ENCODE peak calls at places on chromosomes 16 and 17, in six cellular contexts. I, W, A, C, F and L are unnamed samples.

GRCh38 chr16:77064037-77064436 is 127.0 kb upstream of the MON1B start:
- DNase-seq in I (no peak), A (no peak), C (no peak), F (no peak), W (no peak), L (no peak)

GRCh38 chr17:61188081-61188480 is 211.6 kb upstream of the TBX2 start:
- DNase-seq in W (no peak), F (no peak), C (no peak), I (no peak), A (no peak), L (no peak)

GRCh38 chr16:27005386-27005785 is 61.3 kb upstream of the C16orf82 start:
- DNase-seq in F (no peak), A (no peak), C (no peak), I (no peak), W (no peak), L (no peak)

GRCh38 chr17:20040216-20040615 is 31.1 kb downstream of the SPECC1 start:
- DNase-seq in W (no peak), I (no peak), F (no peak), A (no peak), C (no peak), L (no peak)

GRCh38 chr17:73516356-73516755 is 127.9 kb downstream of the SDK2 start:
- DNase-seq in I (no peak), C (no peak), W (no peak), A (no peak), F (peak; percentile 37), L (no peak)

GRCh38 chr17:50550661-50551432 is 3.9 kb downstream of the SPATA20 start:
- DNase-seq in W (peak; percentile 83), F (peak; percentile 68), C (peak; percentile 65), I (peak; percentile 26), A (no peak), L (no peak)

GRCh38 chr17:1727876-1728630 is 3.5 kb downstream of the WDR81 start:
- DNase-seq in C (no peak), W (no peak), I (no peak), A (no peak), F (no peak), L (no peak)

GRCh38 chr16:88938119-88938932 is 38.7 kb downstream of the CBFA2T3 start:
- DNase-seq in W (no peak), F (no peak), A (no peak), C (no peak), I (no peak), L (no peak)

GRCh38 chr17:63714550-63715277 is 14.8 kb upstream of the LIMD2 start:
- DNase-seq in I (no peak), C (no peak), W (no peak), F (no peak), A (no peak), L (no peak)

GRCh38 chr17:38550661-38551060 is 55.1 kb downstream of the SRCIN1 start:
- DNase-seq in F (no peak), C (peak; percentile 24), W (no peak), A (no peak), I (no peak), L (no peak)

GRCh38 chr16:47713225-47713595 is 252.1 kb downstream of the PHKB start:
- DNase-seq in F (no peak), W (no peak), C (no peak), A (no peak), I (no peak), L (peak; percentile 23)

GRCh38 chr17:8338806-8339205 is 834 bp upstream of the ODF4 start:
- DNase-seq in F (no peak), A (no peak), C (no peak), I (no peak), W (no peak), L (no peak)

GRCh38 chr17:68821860-68822693 is 133.1 kb downstream of the ABCA8 start:
- DNase-seq in W (peak; percentile 82), F (no peak), C (no peak), I (no peak), A (no peak), L (no peak)

GRCh38 chr17:75518983-75519540 is 2.7 kb downstream of the TSEN54 start:
- DNase-seq in I (no peak), A (no peak), W (no peak), C (no peak), F (no peak), L (no peak)

GRCh38 chr17:2945299-2945698 is 118.1 kb downstream of the OR1D5 start:
- DNase-seq in C (no peak), I (no peak), W (no peak), A (no peak), F (no peak), L (no peak)

GRCh38 chr16:28491080-28491969 is 549 bp downstream of the CLN3 start:
- DNase-seq in W (peak; percentile 49), C (no peak), I (no peak), A (no peak), F (peak; percentile 57), L (no peak)

GRCh38 chr17:82648761-82649474 is 674 bp upstream of the WDR45B start:
- DNase-seq in C (no peak), W (no peak), F (no peak), A (peak; percentile 11), I (no peak), L (no peak)

GRCh38 chr16:81589975-81590650 is 145.5 kb downstream of the CMIP start:
- DNase-seq in A (no peak), C (no peak), F (no peak), W (no peak), I (no peak), L (no peak)